ENCODE peak calls at places on chromosomes 12 and 14, in four cellular contexts. T is SK-N-SH, S is HCT116, E is H1. Z is an unnamed sample.

GRCh38 chr12:123223241-123223668 is 9.7 kb downstream of the MPHOSPH9 start:
- DNase-seq in T (no peak), S (no peak), E (no peak), Z (no peak)

GRCh38 chr14:75013290-75013689 is 10.6 kb downstream of the EIF2B2 start:
- DNase-seq in T (no peak), S (no peak), E (no peak), Z (no peak)

GRCh38 chr14:86646688-86647687 is 1117.0 kb downstream of the FLRT2 start:
- DNase-seq in T (no peak), S (no peak), E (no peak), Z (no peak)

GRCh38 chr14:52380294-52380693 is 66.2 kb downstream of the PTGER2 start:
- DNase-seq in T (no peak), S (no peak), E (no peak), Z (no peak)

GRCh38 chr12:13220848-13221247 is 24.3 kb downstream of the EMP1 start:
- DNase-seq in T (no peak), S (no peak), E (no peak), Z (no peak)

GRCh38 chr14:69004731-69005431 is 25.8 kb upstream of the ACTN1 start:
- DNase-seq in T (no peak), S (no peak), E (no peak), Z (no peak)

GRCh38 chr12:67910360-67911292 is 78.6 kb upstream of the IFNG-AS1 start:
- DNase-seq in T (no peak), S (no peak), E (no peak), Z (no peak)

GRCh38 chr14:96722751-96723150 is 74.4 kb upstream of the VRK1 start:
- DNase-seq in T (no peak), S (no peak), E (no peak), Z (no peak)

GRCh38 chr12:5627053-5627630 is 195.2 kb downstream of the NTF3 start:
- DNase-seq in T (no peak), S (no peak), E (no peak), Z (no peak)

GRCh38 chr12:79566452-79566851 is 124.3 kb downstream of the PAWR start:
- DNase-seq in T (no peak), S (no peak), E (no peak), Z (peak; percentile 80)

GRCh38 chr12:100672075-100672592 is 98.7 kb downstream of the GAS2L3 start:
- DNase-seq in T (peak; percentile 30), S (no peak), E (no peak), Z (no peak)

GRCh38 chr12:6090786-6091185 is 33.7 kb downstream of the VWF start:
- DNase-seq in T (no peak), S (no peak), E (no peak), Z (no peak)

GRCh38 chr12:127485528-127485927 is 781.4 kb upstream of the TMEM132C start:
- DNase-seq in T (no peak), S (no peak), E (peak; percentile 10), Z (no peak)

GRCh38 chr14:74349757-74350156 is 1.5 kb downstream of the VRTN start:
- DNase-seq in T (no peak), S (no peak), E (no peak), Z (no peak)

GRCh38 chr14:52307376-52307775 is 6.7 kb upstream of the PTGER2 start:
- DNase-seq in T (no peak), S (no peak), E (no peak), Z (no peak)

GRCh38 chr12:33330940-33331339 is 108.7 kb downstream of the SYT10 start:
- DNase-seq in T (no peak), S (no peak), E (no peak), Z (peak; percentile 85)

GRCh38 chr14:23141706-23142467 is 22.8 kb upstream of the CEBPE start:
- DNase-seq in T (peak; percentile 39), S (no peak), E (no peak), Z (peak; percentile 91)

GRCh38 chr12:11906284-11906935 is 164.3 kb upstream of the BCL2L14 start:
- DNase-seq in T (no peak), S (no peak), E (no peak), Z (no peak)

GRCh38 chr12:39062266-39062996 is 157.0 kb upstream of the CPNE8 start:
- DNase-seq in T (no peak), S (no peak), E (no peak), Z (no peak)

GRCh38 chr12:97250483-97250882 is 212.1 kb upstream of the RMST start:
- DNase-seq in T (no peak), S (no peak), E (no peak), Z (no peak)

GRCh38 chr12:69661386-69661785 is 37.7 kb downstream of the BEST3 start:
- DNase-seq in T (no peak), S (no peak), E (no peak), Z (no peak)

GRCh38 chr12:127411141-127411915 is 855.6 kb upstream of the TMEM132C start:
- DNase-seq in T (no peak), S (no peak), E (no peak), Z (no peak)

GRCh38 chr12:55847033-55847432 is 4.3 kb upstream of the MMP19 start:
- DNase-seq in T (no peak), S (no peak), E (no peak), Z (no peak)

GRCh38 chr12:130286041-130286440 is 51.6 kb upstream of the PIWIL1 start:
- DNase-seq in T (peak; percentile 48), S (no peak), E (no peak), Z (peak; percentile 12)

GRCh38 chr12:127257366-127257935 is 1009.5 kb upstream of the TMEM132C start:
- DNase-seq in T (no peak), S (no peak), E (no peak), Z (no peak)

GRCh38 chr14:74571901-74572828 is 39.9 kb downstream of the LTBP2 start:
- DNase-seq in T (no peak), S (peak; percentile 78), E (no peak), Z (peak; percentile 34)

GRCh38 chr12:130153803-130154202 is 8.5 kb upstream of the FZD10 start:
- DNase-seq in T (no peak), S (no peak), E (no peak), Z (no peak)

GRCh38 chr14:90940318-90940962 is 120.0 kb downstream of the RPS6KA5 start:
- DNase-seq in T (no peak), S (no peak), E (no peak), Z (no peak)

GRCh38 chr14:100402631-100403030 is 79.5 kb downstream of the SLC25A47 start:
- DNase-seq in T (no peak), S (no peak), E (no peak), Z (no peak)

GRCh38 chr12:113932411-113933196 is 33.5 kb downstream of the RBM19 start:
- DNase-seq in T (no peak), S (no peak), E (no peak), Z (no peak)

GRCh38 chr12:57224973-57225679 is 4.4 kb upstream of the SHMT2 start:
- DNase-seq in T (no peak), S (no peak), E (no peak), Z (no peak)

GRCh38 chr12:103808239-103808880 is 32.7 kb downstream of the NT5DC3 start:
- DNase-seq in T (no peak), S (no peak), E (no peak), Z (no peak)
- TF ChIP-seq JUND in T (no peak), S (no peak), E (no peak), Z (no peak)

GRCh38 chr14:50003213-50004021 is 110.5 kb downstream of the ARF6 start:
- DNase-seq in T (peak; percentile 78), S (peak; percentile 65), E (no peak), Z (peak; percentile 79)
- TF ChIP-seq JUND in T (no peak), S (no peak), E (no peak), Z (no peak)

GRCh38 chr14:76920572-76921175 is 94.5 kb downstream of the LRRC74A start:
- DNase-seq in T (peak; percentile 69), S (no peak), E (no peak), Z (no peak)
- TF ChIP-seq JUND in T (no peak), S (no peak), E (no peak), Z (no peak)

DNA sequence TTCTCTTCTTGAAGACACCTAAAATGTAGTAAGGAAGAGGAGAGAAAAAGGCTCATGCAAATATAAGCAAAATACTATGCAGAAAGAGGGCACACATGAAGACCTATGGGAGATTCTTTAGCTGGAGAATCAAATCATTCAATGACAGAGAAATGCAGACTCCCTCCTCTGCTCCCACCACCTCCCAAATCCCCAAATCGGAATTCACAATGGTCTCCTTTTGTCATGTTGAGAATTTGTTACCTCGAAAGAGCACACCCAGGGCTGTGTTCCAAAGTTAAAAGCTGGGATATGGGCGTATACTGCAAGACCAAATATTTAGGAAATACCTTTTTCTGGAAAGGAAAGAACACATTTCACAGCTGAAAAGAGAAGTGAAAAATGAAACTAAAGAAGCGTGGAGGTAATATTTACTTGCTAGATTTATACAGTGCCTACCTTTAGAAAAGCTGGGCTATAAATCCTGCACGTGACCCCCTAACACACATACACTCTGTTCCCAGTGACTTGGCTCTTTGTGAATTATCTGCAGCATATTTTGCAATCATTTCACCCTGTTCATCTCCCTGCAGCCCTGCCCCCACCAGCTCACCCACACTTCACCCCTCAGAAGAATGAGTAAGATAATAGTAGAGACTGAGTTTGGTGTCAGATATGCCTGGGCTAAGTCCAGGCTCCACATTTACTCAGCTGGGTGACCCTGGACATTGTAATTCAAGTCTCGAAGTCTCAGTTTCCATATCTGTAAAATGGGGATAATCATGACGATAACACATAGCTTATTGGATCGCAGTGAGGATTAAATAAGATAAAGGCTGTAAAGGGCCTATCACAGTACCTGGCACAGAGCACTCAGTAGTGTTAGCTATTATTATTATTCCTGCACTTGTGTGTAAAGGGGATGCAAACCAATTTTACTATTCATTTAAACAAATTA is 2.9 kb upstream of the CACNA1C start:
- DNase-seq in T (no peak), S (no peak), E (no peak), Z (no peak)
- TF ChIP-seq JUND in T (no peak), S (no peak), E (no peak), Z (no peak)

GRCh38 chr14:32006267-32007110 is 70.6 kb upstream of the ARHGAP5 start:
- DNase-seq in T (no peak), S (no peak), E (no peak), Z (no peak)
- TF ChIP-seq JUND in T (no peak), S (no peak), E (no peak), Z (no peak)

Z was measured in T47D.